ENCODE peak calls at places on chromosomes 12 and 14, in six cellular contexts. One of them, this sample, is unnamed.

GRCh38 chr14:52318829-52319604 is 4.9 kb downstream of the PTGER2 start:
- DNase-seq in Panc1: no peak
- DNase-seq in lower lobe of right lung: no peak
- DNase-seq in testis: no peak
- DNase-seq in heart right ventricle: no peak
- DNase-seq in brain microvascular endothelial cell: no peak
- DNase-seq in this sample: no peak

GRCh38 chr14:52044791-52045522 is 23.9 kb downstream of the NID2 start:
- DNase-seq in Panc1: peak; percentile 38
- DNase-seq in lower lobe of right lung: no peak
- DNase-seq in testis: no peak
- DNase-seq in heart right ventricle: no peak
- DNase-seq in brain microvascular endothelial cell: peak; percentile 65
- DNase-seq in this sample: no peak

GRCh38 chr12:116142936-116143882 is 134.3 kb downstream of the MED13L start:
- DNase-seq in Panc1: no peak
- DNase-seq in lower lobe of right lung: no peak
- DNase-seq in testis: no peak
- DNase-seq in heart right ventricle: no peak
- DNase-seq in brain microvascular endothelial cell: peak; percentile 83
- DNase-seq in this sample: no peak

GRCh38 chr12:66944365-66944764 is 265.5 kb upstream of the GRIP1 start:
- DNase-seq in Panc1: no peak
- DNase-seq in lower lobe of right lung: no peak
- DNase-seq in testis: no peak
- DNase-seq in heart right ventricle: no peak
- DNase-seq in brain microvascular endothelial cell: no peak
- DNase-seq in this sample: no peak

GRCh38 chr14:64203366-64204006 is 90.7 kb downstream of the ESR2 start:
- DNase-seq in Panc1: no peak
- DNase-seq in lower lobe of right lung: no peak
- DNase-seq in testis: no peak
- DNase-seq in heart right ventricle: no peak
- DNase-seq in brain microvascular endothelial cell: no peak
- DNase-seq in this sample: no peak

GRCh38 chr14:104087505-104087904 is 2.0 kb downstream of the ASPG start:
- DNase-seq in Panc1: no peak
- DNase-seq in lower lobe of right lung: peak; percentile 43
- DNase-seq in testis: no peak
- DNase-seq in heart right ventricle: no peak
- DNase-seq in brain microvascular endothelial cell: no peak
- DNase-seq in this sample: no peak

GRCh38 chr12:87995581-87996178 is 33.5 kb downstream of the C12orf50 start:
- DNase-seq in Panc1: peak; percentile 54
- DNase-seq in lower lobe of right lung: no peak
- DNase-seq in testis: peak; percentile 73
- DNase-seq in heart right ventricle: peak; percentile 22
- DNase-seq in brain microvascular endothelial cell: peak; percentile 67
- DNase-seq in this sample: peak; percentile 28

GRCh38 chr12:20097561-20097960 is 270.8 kb upstream of the PDE3A start:
- DNase-seq in Panc1: no peak
- DNase-seq in lower lobe of right lung: no peak
- DNase-seq in testis: no peak
- DNase-seq in heart right ventricle: no peak
- DNase-seq in brain microvascular endothelial cell: peak; percentile 48
- DNase-seq in this sample: no peak

GRCh38 chr14:51855234-51855633 is 5.2 kb upstream of the GNG2 start:
- DNase-seq in Panc1: no peak
- DNase-seq in lower lobe of right lung: no peak
- DNase-seq in testis: no peak
- DNase-seq in heart right ventricle: no peak
- DNase-seq in brain microvascular endothelial cell: no peak
- DNase-seq in this sample: no peak

GRCh38 chr12:9702239-9702638 is 30.7 kb downstream of the CLECL1 start:
- DNase-seq in Panc1: no peak
- DNase-seq in lower lobe of right lung: no peak
- DNase-seq in testis: no peak
- DNase-seq in heart right ventricle: no peak
- DNase-seq in brain microvascular endothelial cell: no peak
- DNase-seq in this sample: no peak

GRCh38 chr14:46147486-46147885 is 504.1 kb downstream of the RPL10L start:
- DNase-seq in Panc1: no peak
- DNase-seq in lower lobe of right lung: no peak
- DNase-seq in testis: no peak
- DNase-seq in heart right ventricle: no peak
- DNase-seq in brain microvascular endothelial cell: no peak
- DNase-seq in this sample: no peak

GRCh38 chr12:6326316-6326959 is 15.4 kb downstream of the TNFRSF1A start:
- DNase-seq in Panc1: no peak
- DNase-seq in lower lobe of right lung: no peak
- DNase-seq in testis: peak; percentile 66
- DNase-seq in heart right ventricle: no peak
- DNase-seq in brain microvascular endothelial cell: peak; percentile 44
- DNase-seq in this sample: no peak

GRCh38 chr12:64219135-64219534 is 3.0 kb downstream of the KICS2 start:
- DNase-seq in Panc1: no peak
- DNase-seq in lower lobe of right lung: no peak
- DNase-seq in testis: no peak
- DNase-seq in heart right ventricle: no peak
- DNase-seq in brain microvascular endothelial cell: no peak
- DNase-seq in this sample: no peak

GRCh38 chr12:123938679-123939480 is 33.8 kb downstream of the CCDC92 start:
- DNase-seq in Panc1: no peak
- DNase-seq in lower lobe of right lung: no peak
- DNase-seq in testis: no peak
- DNase-seq in heart right ventricle: no peak
- DNase-seq in brain microvascular endothelial cell: no peak
- DNase-seq in this sample: no peak

GRCh38 chr12:104895405-104895804 is 62.7 kb downstream of the SLC41A2 start:
- DNase-seq in Panc1: no peak
- DNase-seq in lower lobe of right lung: no peak
- DNase-seq in testis: no peak
- DNase-seq in heart right ventricle: no peak
- DNase-seq in brain microvascular endothelial cell: no peak
- DNase-seq in this sample: no peak

GRCh38 chr12:117502633-117503032 is 141.2 kb upstream of the NOS1 start:
- DNase-seq in Panc1: no peak
- DNase-seq in lower lobe of right lung: no peak
- DNase-seq in testis: no peak
- DNase-seq in heart right ventricle: no peak
- DNase-seq in brain microvascular endothelial cell: no peak
- DNase-seq in this sample: no peak

GRCh38 chr12:111585619-111586135 is 13.4 kb downstream of the ATXN2 start:
- DNase-seq in Panc1: no peak
- DNase-seq in lower lobe of right lung: no peak
- DNase-seq in testis: no peak
- DNase-seq in heart right ventricle: no peak
- DNase-seq in brain microvascular endothelial cell: no peak
- DNase-seq in this sample: no peak

GRCh38 chr14:103164786-103165185 is 41.5 kb downstream of the TNFAIP2 start:
- DNase-seq in Panc1: no peak
- DNase-seq in lower lobe of right lung: no peak
- DNase-seq in testis: no peak
- DNase-seq in heart right ventricle: no peak
- DNase-seq in brain microvascular endothelial cell: no peak
- DNase-seq in this sample: no peak

GRCh38 chr12:14937689-14938088 is 648 bp downstream of the ERP27 start:
- DNase-seq in Panc1: no peak
- DNase-seq in lower lobe of right lung: no peak
- DNase-seq in testis: no peak
- DNase-seq in heart right ventricle: no peak
- DNase-seq in brain microvascular endothelial cell: no peak
- DNase-seq in this sample: no peak
- TF ChIP-seq CTCF in Panc1: no peak
- TF ChIP-seq CTCF in lower lobe of right lung: no peak
- TF ChIP-seq CTCF in testis: no peak
- TF ChIP-seq CTCF in heart right ventricle: no peak
- TF ChIP-seq CTCF in brain microvascular endothelial cell: peak; percentile 50
- TF ChIP-seq CTCF in this sample: no peak

DNA sequence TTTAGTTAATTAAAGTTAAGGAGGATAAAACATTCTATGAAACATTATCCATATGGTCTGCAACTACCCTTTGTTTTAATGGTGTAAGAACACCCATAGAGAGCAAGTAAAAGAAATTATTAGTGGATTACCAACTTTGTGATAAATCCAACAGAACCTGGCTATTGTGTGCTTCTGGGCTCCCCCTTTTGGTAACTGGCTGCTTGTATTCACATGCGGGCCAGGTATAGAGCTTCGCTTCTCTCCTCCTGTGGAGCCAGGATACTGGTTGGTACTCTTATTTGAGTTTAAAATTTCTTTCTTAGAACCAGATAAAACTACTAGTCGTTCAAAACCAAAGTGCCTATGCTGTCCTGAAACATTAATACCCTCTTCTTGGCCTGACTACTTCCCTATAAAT is 81.0 kb downstream of the PTPRR start:
- DNase-seq in Panc1: no peak
- DNase-seq in lower lobe of right lung: no peak
- DNase-seq in testis: no peak
- DNase-seq in heart right ventricle: no peak
- DNase-seq in brain microvascular endothelial cell: no peak
- DNase-seq in this sample: no peak
- TF ChIP-seq CTCF in Panc1: no peak
- TF ChIP-seq CTCF in lower lobe of right lung: no peak
- TF ChIP-seq CTCF in testis: no peak
- TF ChIP-seq CTCF in heart right ventricle: no peak
- TF ChIP-seq CTCF in brain microvascular endothelial cell: peak; percentile 9
- TF ChIP-seq CTCF in this sample: no peak

GRCh38 chr14:100104523-100105300 is 39.5 kb downstream of the EVL start:
- DNase-seq in Panc1: no peak
- DNase-seq in lower lobe of right lung: no peak
- DNase-seq in testis: no peak
- DNase-seq in heart right ventricle: no peak
- DNase-seq in brain microvascular endothelial cell: peak; percentile 60
- DNase-seq in this sample: no peak
- TF ChIP-seq CTCF in Panc1: peak; percentile 11
- TF ChIP-seq CTCF in lower lobe of right lung: no peak
- TF ChIP-seq CTCF in testis: no peak
- TF ChIP-seq CTCF in heart right ventricle: no peak
- TF ChIP-seq CTCF in brain microvascular endothelial cell: peak; percentile 41
- TF ChIP-seq CTCF in this sample: no peak

GRCh38 chr12:76879710-76880025 is 849 bp upstream of the CSRP2 start:
- DNase-seq in Panc1: no peak
- DNase-seq in lower lobe of right lung: no peak
- DNase-seq in testis: no peak
- DNase-seq in heart right ventricle: peak; percentile 16
- DNase-seq in brain microvascular endothelial cell: peak; percentile 45
- DNase-seq in this sample: no peak

GRCh38 chr12:76880156-76881023 is 1.6 kb upstream of the CSRP2 start:
- DNase-seq in Panc1: no peak
- DNase-seq in lower lobe of right lung: no peak
- DNase-seq in testis: no peak
- DNase-seq in heart right ventricle: no peak
- DNase-seq in brain microvascular endothelial cell: peak; percentile 22
- DNase-seq in this sample: no peak

GRCh38 chr12:76878899-76879709 is at the start of gene CSRP2:
- DNase-seq in Panc1: peak; percentile 13
- DNase-seq in lower lobe of right lung: peak; percentile 91
- DNase-seq in testis: peak; percentile 87
- DNase-seq in heart right ventricle: peak; percentile 92
- DNase-seq in brain microvascular endothelial cell: peak; percentile 66
- DNase-seq in this sample: peak; percentile 88

GRCh38 chr12:76876696-76877229 is 2.1 kb downstream of the CSRP2 start:
- DNase-seq in Panc1: no peak
- DNase-seq in lower lobe of right lung: no peak
- DNase-seq in testis: no peak
- DNase-seq in heart right ventricle: no peak
- DNase-seq in brain microvascular endothelial cell: no peak
- DNase-seq in this sample: no peak

GRCh38 chr12:76878045-76878898 is 547 bp downstream of the CSRP2 start:
- DNase-seq in Panc1: no peak
- DNase-seq in lower lobe of right lung: peak; percentile 48
- DNase-seq in testis: no peak
- DNase-seq in heart right ventricle: peak; percentile 19
- DNase-seq in brain microvascular endothelial cell: no peak
- DNase-seq in this sample: peak; percentile 53
- TF ChIP-seq CTCF in Panc1: peak; percentile 30
- TF ChIP-seq CTCF in lower lobe of right lung: peak; percentile 26
- TF ChIP-seq CTCF in testis: no peak
- TF ChIP-seq CTCF in heart right ventricle: no peak
- TF ChIP-seq CTCF in brain microvascular endothelial cell: peak; percentile 28
- TF ChIP-seq CTCF in this sample: no peak

GRCh38 chr14:20195911-20196310 is 5.2 kb downstream of the OR11G2 start:
- DNase-seq in Panc1: no peak
- DNase-seq in lower lobe of right lung: no peak
- DNase-seq in testis: no peak
- DNase-seq in heart right ventricle: no peak
- DNase-seq in brain microvascular endothelial cell: no peak
- DNase-seq in this sample: no peak
- TF ChIP-seq CTCF in Panc1: no peak
- TF ChIP-seq CTCF in lower lobe of right lung: no peak
- TF ChIP-seq CTCF in testis: no peak
- TF ChIP-seq CTCF in heart right ventricle: no peak
- TF ChIP-seq CTCF in brain microvascular endothelial cell: no peak
- TF ChIP-seq CTCF in this sample: no peak

GRCh38 chr12:68808388-68809189 is 612 bp downstream of the MDM2 start:
- DNase-seq in Panc1: no peak
- DNase-seq in lower lobe of right lung: peak; percentile 87
- DNase-seq in testis: peak; percentile 75
- DNase-seq in heart right ventricle: peak; percentile 65
- DNase-seq in brain microvascular endothelial cell: peak; percentile 84
- DNase-seq in this sample: peak; percentile 67
- TF ChIP-seq CTCF in Panc1: no peak
- TF ChIP-seq CTCF in lower lobe of right lung: no peak
- TF ChIP-seq CTCF in testis: no peak
- TF ChIP-seq CTCF in heart right ventricle: no peak
- TF ChIP-seq CTCF in brain microvascular endothelial cell: no peak
- TF ChIP-seq CTCF in this sample: no peak

GRCh38 chr12:26524862-26525465 is 308.0 kb downstream of the ITPR2 start:
- DNase-seq in Panc1: peak; percentile 33
- DNase-seq in lower lobe of right lung: no peak
- DNase-seq in testis: peak; percentile 51
- DNase-seq in heart right ventricle: no peak
- DNase-seq in brain microvascular endothelial cell: peak; percentile 44
- DNase-seq in this sample: no peak
- TF ChIP-seq CTCF in Panc1: peak; percentile 85
- TF ChIP-seq CTCF in lower lobe of right lung: peak; percentile 66
- TF ChIP-seq CTCF in testis: peak; percentile 62
- TF ChIP-seq CTCF in heart right ventricle: peak; percentile 36
- TF ChIP-seq CTCF in brain microvascular endothelial cell: peak; percentile 66
- TF ChIP-seq CTCF in this sample: peak; percentile 22

DNA sequence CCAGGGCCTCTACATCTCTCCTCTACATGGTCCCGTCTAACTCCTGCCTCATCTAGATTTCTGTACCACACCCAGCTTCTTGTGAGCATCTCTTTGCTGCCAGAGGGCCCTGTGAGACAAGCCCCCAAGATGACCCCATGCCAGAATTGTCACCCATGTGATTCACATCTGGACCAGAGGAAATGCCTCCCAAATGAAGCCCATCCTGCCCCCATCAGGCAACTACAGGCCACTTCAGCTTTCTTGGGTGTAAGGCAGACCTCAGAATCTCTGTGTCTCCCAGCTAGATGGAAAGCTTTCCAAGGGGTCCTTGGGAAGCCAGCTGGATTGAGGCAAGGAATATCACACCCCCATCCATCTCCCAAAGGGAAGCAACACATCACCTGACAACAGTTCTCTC is 9.3 kb upstream of the OAS3 start:
- DNase-seq in Panc1: no peak
- DNase-seq in lower lobe of right lung: no peak
- DNase-seq in testis: no peak
- DNase-seq in heart right ventricle: no peak
- DNase-seq in brain microvascular endothelial cell: no peak
- DNase-seq in this sample: no peak
- TF ChIP-seq CTCF in Panc1: no peak
- TF ChIP-seq CTCF in lower lobe of right lung: no peak
- TF ChIP-seq CTCF in testis: no peak
- TF ChIP-seq CTCF in heart right ventricle: no peak
- TF ChIP-seq CTCF in brain microvascular endothelial cell: peak; percentile 25
- TF ChIP-seq CTCF in this sample: no peak

This sample was measured in mesothelial cell of epicardium.